ENCODE peak calls at places on chromosomes 13 and 19, in ten cellular contexts. U is nephron progenitor cell; I is left lung; Y is CD4-positive, alpha-beta T cell; F is type B pancreatic cell; J is astrocyte of the spinal cord; B is cardiac muscle cell; D is A549; K is right lobe of liver; L is pancreas. N is an unnamed sample.

GRCh38 chr13:113209336-113209879 is at the start of gene CUL4A:
- DNase-seq in I (peak; percentile 94), L (peak; percentile 93), U (peak; percentile 88), Y (peak; percentile 51), D (peak; percentile 38), F (no peak), K (peak; percentile 82), B (peak; percentile 82), J (peak; percentile 70), N (no peak)

GRCh38 chr19:10286803-10287737 is at the start of gene ICAM4:
- DNase-seq in J (no peak), D (no peak), U (peak; percentile 40), L (no peak), F (no peak), Y (no peak), B (peak; percentile 88), K (peak; percentile 76), I (peak; percentile 89), N (no peak)

GRCh38 chr19:27744926-27745844 is 1467.8 kb downstream of the UQCRFS1 start:
- DNase-seq in U (no peak), Y (no peak), K (peak; percentile 17), L (no peak), B (no peak), I (no peak), J (peak; percentile 4), F (peak; percentile 22), D (no peak), N (no peak)

GRCh38 chr19:37986048-37986750 is 79.2 kb downstream of the SIPA1L3 start:
- DNase-seq in K (no peak), L (no peak), I (no peak), U (no peak), Y (no peak), B (no peak), F (no peak), J (no peak), D (no peak), N (no peak)

GRCh38 chr19:45901912-45902650 is at the start of gene MYPOP:
- DNase-seq in J (no peak), F (no peak), B (no peak), Y (no peak), U (no peak), L (no peak), D (no peak), I (no peak), K (no peak), N (no peak)

GRCh38 chr19:55077106-55077505 is 1.4 kb downstream of the EPS8L1 start:
- DNase-seq in I (no peak), U (no peak), K (no peak), B (no peak), D (no peak), Y (no peak), F (no peak), L (no peak), J (no peak), N (no peak)

GRCh38 chr19:55005684-55006488 is 32.2 kb downstream of the GP6 start:
- DNase-seq in L (no peak), K (no peak), I (no peak), Y (peak; percentile 65), J (peak; percentile 48), F (no peak), U (peak; percentile 8), D (peak; percentile 82), B (peak; percentile 1), N (no peak)

GRCh38 chr19:16969127-16969526 is 57.5 kb downstream of the CPAMD8 start:
- DNase-seq in L (no peak), U (no peak), D (no peak), B (peak; percentile 62), K (no peak), J (no peak), F (no peak), Y (no peak), I (no peak), N (no peak)

GRCh38 chr19:5718579-5719273 is 1.2 kb downstream of the LONP1 start:
- DNase-seq in U (no peak), I (no peak), F (no peak), K (no peak), L (no peak), J (peak; percentile 89), Y (no peak), B (peak; percentile 85), D (no peak), N (peak; percentile 89)

GRCh38 chr13:105462981-105463380 is 1072.5 kb downstream of the EFNB2 start:
- DNase-seq in U (no peak), L (no peak), B (peak; percentile 46), K (no peak), J (peak; percentile 20), D (no peak), Y (no peak), I (no peak), F (no peak), N (no peak)

GRCh38 chr13:28679628-28680027 is 20.7 kb downstream of the POMP start:
- DNase-seq in F (no peak), U (no peak), D (no peak), B (peak; percentile 35), J (peak; percentile 30), L (no peak), Y (no peak), K (no peak), I (no peak), N (no peak)

GRCh38 chr13:100721885-100722512 is 47.4 kb upstream of the TMTC4 start:
- DNase-seq in K (peak; percentile 64), U (peak; percentile 62), D (peak; percentile 28), J (peak; percentile 50), Y (peak; percentile 11), B (peak; percentile 63), L (peak; percentile 67), F (no peak), I (no peak), N (peak; percentile 11)

GRCh38 chr19:2883686-2884439 is 16.7 kb downstream of the ZNF556 start:
- DNase-seq in Y (no peak), F (no peak), B (no peak), D (no peak), L (no peak), I (no peak), K (no peak), J (no peak), U (no peak), N (no peak)

GRCh38 chr13:74270018-74270417 is 135.8 kb upstream of the KLF12 start:
- DNase-seq in B (no peak), K (no peak), I (no peak), D (no peak), L (no peak), J (no peak), F (no peak), U (no peak), Y (no peak), N (no peak)
- TF ChIP-seq CTCF in B (no peak), K (no peak), I (no peak), D (no peak), L (no peak), J (no peak), F (no peak), U (no peak), Y (no peak), N (no peak)

GRCh38 chr13:70098669-70099068 is 9.0 kb upstream of the ATXN8OS start:
- DNase-seq in K (no peak), D (no peak), F (no peak), L (no peak), I (no peak), J (peak; percentile 23), Y (no peak), U (no peak), B (no peak), N (no peak)
- TF ChIP-seq CTCF in K (peak; percentile 35), D (no peak), F (peak; percentile 81), L (no peak), I (no peak), J (peak; percentile 47), Y (no peak), U (peak; percentile 49), B (no peak), N (no peak)

GRCh38 chr19:49570997-49571676 is 9.2 kb downstream of the NOSIP start:
- DNase-seq in K (no peak), B (no peak), F (no peak), Y (peak; percentile 52), J (no peak), U (no peak), L (no peak), D (no peak), I (no peak), N (no peak)
- TF ChIP-seq CTCF in K (peak; percentile 41), B (no peak), F (no peak), Y (peak; percentile 57), J (peak; percentile 9), U (no peak), L (no peak), D (peak; percentile 19), I (no peak), N (no peak)

DNA sequence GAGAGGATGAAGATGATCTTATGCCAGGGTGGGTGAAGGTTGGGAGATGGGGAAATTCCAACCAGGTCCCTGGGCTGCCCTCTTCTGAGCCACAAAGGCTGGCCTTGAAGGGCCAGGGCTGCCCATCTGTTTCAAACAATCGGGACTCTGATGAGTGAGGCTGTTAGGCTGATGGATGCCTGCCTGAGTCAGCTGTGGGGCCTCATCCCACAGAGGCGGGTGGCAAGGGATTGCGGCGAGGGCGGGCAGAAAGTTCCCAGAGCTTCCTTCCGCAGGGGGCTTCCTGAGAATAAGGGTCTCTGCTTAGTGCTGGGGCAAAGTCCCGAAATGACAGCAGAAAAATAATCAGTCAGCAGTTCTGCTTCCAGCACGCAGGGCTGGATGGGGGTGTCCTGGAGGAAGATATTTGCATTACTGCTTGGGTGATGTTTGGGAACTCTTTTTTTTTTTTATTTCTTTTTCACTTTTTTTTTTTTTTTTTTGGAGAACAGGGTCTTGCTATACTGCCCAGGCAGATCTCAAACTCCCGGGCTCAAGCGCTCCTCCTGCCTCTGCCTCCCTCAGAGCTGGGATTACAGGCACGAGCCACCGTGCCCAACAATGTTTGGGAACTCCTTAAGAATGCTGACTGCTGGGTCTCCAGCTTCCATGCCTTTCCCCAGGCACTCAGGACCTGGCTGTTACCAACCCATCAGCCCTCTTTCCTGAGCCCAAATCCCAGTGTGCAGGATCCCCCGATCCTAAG is 14.1 kb downstream of the SH3GL1 start:
- DNase-seq in I (no peak), B (no peak), Y (no peak), F (no peak), J (peak; percentile 43), U (no peak), L (no peak), K (no peak), D (no peak), N (no peak)
- TF ChIP-seq CTCF in I (no peak), B (no peak), Y (no peak), F (peak; percentile 53), J (peak; percentile 38), U (no peak), L (no peak), K (no peak), D (no peak), N (no peak)

DNA sequence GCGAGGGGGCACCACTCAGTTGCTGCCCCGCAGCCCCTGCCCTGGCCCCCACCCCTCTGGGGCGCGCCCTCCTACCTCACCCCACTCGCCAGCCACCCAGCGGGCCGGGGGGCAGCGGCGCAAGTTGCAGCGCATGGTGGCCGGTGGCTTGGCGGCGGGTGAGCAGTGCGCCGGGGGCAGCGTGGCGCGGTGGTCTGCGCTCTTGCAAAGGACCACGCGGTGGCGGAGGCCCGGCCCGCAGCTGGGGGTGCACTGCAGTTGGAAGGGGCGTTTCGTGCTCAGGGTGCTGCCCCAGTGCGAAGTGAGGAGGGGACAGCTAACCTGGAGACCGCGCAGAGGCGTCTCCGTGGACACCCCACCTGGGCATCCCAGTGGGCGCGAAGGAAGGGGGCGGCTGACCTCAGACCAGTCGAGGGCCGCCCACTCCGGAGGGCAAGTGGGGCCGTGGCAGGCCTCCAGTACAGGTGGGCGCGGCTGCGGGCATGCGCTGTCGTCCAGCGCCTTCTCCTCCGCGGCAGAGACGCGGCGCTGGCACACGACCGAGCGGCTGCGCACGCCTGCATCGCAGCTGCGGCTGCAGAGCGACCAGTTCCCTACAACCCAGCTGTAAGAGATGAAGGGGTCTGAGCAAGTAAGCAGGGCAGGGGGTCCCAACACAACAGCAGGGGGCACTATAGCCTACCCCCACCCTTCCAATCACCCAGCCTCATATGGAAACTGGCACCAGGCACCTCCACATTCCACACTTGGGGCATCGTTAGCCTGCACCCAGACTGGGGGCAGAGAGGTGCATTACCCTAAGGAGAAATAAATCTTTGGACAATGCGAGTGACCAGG is 8.0 kb upstream of the MYO1F start:
- DNase-seq in J (no peak), B (no peak), L (no peak), D (no peak), U (no peak), Y (no peak), I (peak; percentile 78), F (no peak), K (no peak), N (no peak)
- TF ChIP-seq CTCF in J (no peak), B (no peak), L (no peak), D (no peak), U (no peak), Y (no peak), I (no peak), F (no peak), K (no peak), N (no peak)

N was measured in AG09319.